ENCODE peak calls at places on chromosomes 5 and 9, in nine cellular contexts. Z, M, O, N, G, I, Q, K and H are unnamed samples.

GRCh38 chr9:3830296-3830695 is 304.5 kb upstream of the RFX3 start:
- DNase-seq in O (no peak), I (no peak), Z (no peak), Q (no peak), M (no peak), N (no peak), K (no peak), G (no peak), H (no peak)

GRCh38 chr9:69376651-69377050 is 51.6 kb downstream of the ENTREP1 start:
- DNase-seq in K (no peak), G (peak; percentile 68), M (peak; percentile 60), N (no peak), Q (peak; percentile 75), I (no peak), Z (peak; percentile 82), O (no peak), H (no peak)

GRCh38 chr9:7011395-7012067 is 253.8 kb downstream of the KDM4C start:
- DNase-seq in M (no peak), K (no peak), I (no peak), Z (no peak), N (no peak), Q (no peak), O (peak; percentile 77), G (no peak), H (peak; percentile 11)

GRCh38 chr9:96618209-96619108 is 1.2 kb downstream of the CDC14B start:
- DNase-seq in Z (peak; percentile 85), N (peak; percentile 79), Q (no peak), O (no peak), I (no peak), M (no peak), G (peak; percentile 59), K (no peak), H (no peak)

GRCh38 chr9:68894502-68894901 is 119.4 kb downstream of the PRKACG start:
- DNase-seq in Q (no peak), O (no peak), M (no peak), K (no peak), Z (no peak), I (no peak), N (no peak), G (peak; percentile 29), H (no peak)

GRCh38 chr5:96004087-96004486 is 42.4 kb upstream of the ELL2 start:
- DNase-seq in Z (no peak), N (no peak), G (no peak), O (no peak), M (no peak), K (no peak), Q (no peak), I (no peak), H (no peak)

GRCh38 chr5:82931110-82931509 is 146.1 kb downstream of the TMEM167A start:
- DNase-seq in M (no peak), Z (no peak), G (no peak), K (no peak), O (no peak), N (no peak), Q (no peak), I (no peak), H (no peak)

GRCh38 chr5:16625116-16625515 is 8.3 kb upstream of the RETREG1 start:
- DNase-seq in Q (no peak), M (no peak), N (no peak), K (no peak), Z (no peak), I (no peak), O (no peak), G (no peak), H (no peak)

GRCh38 chr5:141866111-141866510 is 12.1 kb downstream of the PCDH1 start:
- DNase-seq in Q (no peak), I (no peak), K (peak; percentile 96), Z (no peak), O (no peak), M (no peak), N (no peak), G (no peak), H (no peak)

GRCh38 chr9:79616013-79616412 is 44.2 kb downstream of the TLE4 start:
- DNase-seq in M (no peak), I (no peak), G (no peak), Z (no peak), K (no peak), N (no peak), Q (no peak), O (no peak), H (no peak)

GRCh38 chr5:83222906-83223305 is 145.6 kb downstream of the XRCC4 start:
- DNase-seq in Z (no peak), O (no peak), Q (no peak), M (no peak), N (no peak), I (no peak), G (no peak), K (no peak), H (no peak)

GRCh38 chr9:79989079-79989478 is 417.3 kb downstream of the TLE4 start:
- DNase-seq in I (no peak), Z (no peak), K (no peak), G (no peak), O (no peak), Q (no peak), M (no peak), N (peak; percentile 10), H (no peak)

GRCh38 chr5:143870871-143871632 is 59.1 kb downstream of the HMHB1 start:
- DNase-seq in G (no peak), K (no peak), N (no peak), Z (no peak), M (no peak), I (no peak), Q (no peak), O (no peak), H (no peak)

GRCh38 chr5:139660916-139661814 is 13.0 kb downstream of the CXXC5 start:
- DNase-seq in N (no peak), Z (peak; percentile 99), I (no peak), M (peak; percentile 74), K (peak; percentile 85), Q (peak; percentile 74), G (peak; percentile 96), O (no peak), H (peak; percentile 74)

GRCh38 chr9:112838342-112838741 is 52.3 kb downstream of the SLC46A2 start:
- DNase-seq in I (no peak), M (no peak), N (no peak), Q (no peak), O (no peak), G (no peak), K (no peak), Z (no peak), H (no peak)

GRCh38 chr5:102764381-102765005 is 9.4 kb downstream of the PAM start:
- DNase-seq in O (no peak), Q (no peak), G (no peak), N (no peak), M (no peak), K (no peak), Z (no peak), I (no peak), H (no peak)

DNA sequence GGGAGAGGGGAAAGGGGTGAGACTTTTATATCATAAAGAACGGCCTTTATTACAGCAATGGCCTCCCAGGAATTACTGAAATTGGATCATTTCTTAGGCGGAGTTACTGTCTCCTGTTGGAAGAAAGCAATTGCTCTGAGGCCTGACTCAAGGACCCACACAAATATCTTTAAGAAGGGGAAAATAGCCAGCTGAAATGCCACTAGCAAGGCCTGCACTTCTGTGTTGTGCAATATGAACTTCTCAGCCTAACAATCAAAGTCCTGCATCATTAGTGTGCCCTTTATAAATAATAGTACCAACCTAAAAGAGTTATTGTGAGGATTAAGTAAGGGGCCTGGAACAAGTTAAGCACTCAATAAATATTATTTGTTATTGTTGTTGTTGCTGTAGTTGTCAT is 30.1 kb upstream of the TRIM32 start:
- DNase-seq in Q (no peak), I (no peak), G (no peak), Z (no peak), O (no peak), M (no peak), N (no peak), K (no peak), H (no peak)
- H3K4me3 ChIP-seq in Q (no peak overlapping the region), I (no peak overlapping the region), G (no peak overlapping the region), Z (no peak overlapping the region), O (no peak overlapping the region), M (no peak overlapping the region), N (no peak overlapping the region), K (no peak overlapping the region), H (no peak overlapping the region)

DNA sequence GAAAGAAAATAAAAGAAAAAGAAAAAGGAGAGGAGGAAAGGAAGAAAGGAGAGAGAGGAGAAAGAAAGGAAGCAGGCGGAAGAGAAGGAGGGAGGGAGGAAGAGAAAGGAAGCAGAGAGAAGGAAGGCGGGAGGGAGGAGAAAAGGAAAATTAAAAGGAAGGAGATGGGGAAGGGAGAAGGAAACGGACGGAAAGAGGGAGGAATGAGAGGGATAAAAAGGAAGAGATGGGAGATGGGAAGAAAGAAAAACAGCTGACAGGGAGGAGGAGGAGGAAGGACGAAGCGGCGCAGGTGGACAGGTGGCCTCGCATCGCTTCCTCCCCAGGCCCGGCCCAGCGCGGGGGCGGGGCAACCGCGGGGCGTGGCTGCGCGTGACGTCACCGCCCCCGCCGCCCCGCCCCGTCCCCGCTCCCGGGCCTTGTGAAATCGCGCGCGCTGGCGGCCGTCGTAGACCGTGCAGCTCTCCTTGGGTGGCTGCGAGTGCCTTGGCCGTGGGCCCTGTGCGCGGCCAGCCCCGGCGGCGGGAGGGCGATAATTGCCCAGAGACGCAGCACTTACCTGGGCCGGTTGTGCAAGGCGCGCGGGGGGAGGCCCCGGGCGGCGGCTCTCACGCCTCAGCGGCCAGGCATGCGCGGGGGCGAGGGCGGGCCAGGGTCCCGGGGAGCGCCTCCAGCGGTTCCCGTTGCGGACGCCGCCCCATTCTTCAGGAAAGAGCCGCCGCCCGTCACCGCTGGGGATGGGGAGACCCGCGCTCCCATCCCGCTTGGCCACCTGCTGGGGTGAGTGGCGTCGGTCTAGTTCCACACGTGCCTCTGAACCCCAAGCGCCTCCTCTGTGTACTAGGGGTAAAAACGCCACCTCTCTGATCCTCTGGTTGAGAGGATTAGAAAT is 49.6 kb upstream of the FOXE1 start:
- DNase-seq in M (no peak), N (peak; percentile 83), I (peak; percentile 77), O (no peak), Q (no peak), Z (peak; percentile 77), K (peak; percentile 83), G (peak; percentile 80), H (peak; percentile 75)
- TF ChIP-seq CTCF in M (peak; percentile 12), N (peak; percentile 3), I (peak; percentile 34), O (no peak), Q (no peak), Z (no peak), K (no peak), G (no peak), H (no peak)

GRCh38 chr9:130660683-130661460 is 3.5 kb upstream of the PRDM12 start:
- DNase-seq in I (no peak), K (no peak), Z (no peak), O (no peak), Q (no peak), N (no peak), G (no peak), M (no peak), H (no peak)
- H3K4me3 ChIP-seq in I (no peak overlapping the region), K (peak overlapping the region; percentile 40), Z (peak overlapping the region; percentile 48), O (no peak overlapping the region), Q (no peak overlapping the region), N (peak overlapping the region; percentile 3), G (no peak overlapping the region), M (peak overlapping the region; percentile 8), H (no peak overlapping the region)

DNA sequence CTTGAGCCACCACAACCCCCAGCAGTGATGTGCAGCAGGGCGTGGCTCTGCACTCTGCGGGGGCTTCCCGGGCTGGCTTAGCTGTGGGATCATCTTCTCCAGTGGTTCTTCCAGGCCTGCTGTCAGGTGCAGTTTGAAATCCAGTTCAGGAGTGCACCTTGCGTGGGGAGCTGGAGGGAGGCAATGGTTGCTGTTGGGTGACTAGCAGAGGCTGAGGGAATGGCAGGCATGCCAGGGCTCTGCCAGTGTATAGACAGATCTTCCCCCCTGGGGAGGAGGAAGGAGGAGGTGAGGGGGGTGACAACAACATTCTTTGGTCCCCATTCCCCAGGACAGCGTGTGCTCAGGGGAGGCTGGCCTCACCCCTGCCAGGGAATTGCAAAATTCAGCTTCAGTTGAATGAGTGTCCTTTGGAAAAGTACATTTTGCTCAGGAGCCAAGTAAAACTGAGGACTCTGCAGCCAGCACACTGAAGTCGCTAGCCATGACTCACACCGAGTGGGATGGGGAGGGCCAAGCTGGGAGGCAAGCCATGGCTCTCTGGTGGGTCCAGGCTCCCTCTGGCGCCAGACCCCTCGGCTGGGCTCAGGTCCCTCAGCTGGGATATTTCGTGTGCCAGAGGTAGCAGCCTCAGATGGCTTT is 35.0 kb downstream of the ERGIC1 start:
- DNase-seq in Q (no peak), N (no peak), Z (peak; percentile 97), I (no peak), M (peak; percentile 81), K (peak; percentile 73), O (no peak), G (peak; percentile 92), H (no peak)
- TF ChIP-seq CTCF in Q (peak; percentile 44), N (peak; percentile 56), Z (peak; percentile 37), I (no peak), M (peak; percentile 51), K (peak; percentile 14), O (no peak), G (peak; percentile 29), H (no peak)